ENCODE peak calls at places on chromosomes 11 and 22, in six cellular contexts. A is H1, Z is GM12878, Y is HepG2, C is GM12891, B is K562. P is an unnamed sample.

GRCh38 chr11:44595964-44596381 is 30.5 kb downstream of the CD82 start:
- DNase-seq in A (no peak), Z (no peak), Y (no peak), C (no peak), B (no peak), P (no peak)

GRCh38 chr22:36413022-36413770 is 25.4 kb upstream of the MYH9 start:
- DNase-seq in A (no peak), Z (no peak), Y (peak), C (no peak), B (no peak), P (no peak)

GRCh38 chr22:41256898-41257260 is 16.1 kb upstream of the CHADL start:
- DNase-seq in A (no peak), Z (no peak), Y (no peak), C (no peak), B (no peak), P (no peak)

GRCh38 chr11:65429724-65430405 is 7.3 kb downstream of the NEAT1 start:
- DNase-seq in A (no peak), Z (no peak), Y (no peak), C (no peak), B (peak), P (no peak)

GRCh38 chr11:95375881-95376280 is 144.9 kb upstream of the SESN3 start:
- DNase-seq in A (no peak), Z (no peak), Y (no peak), C (no peak), B (no peak), P (no peak)

GRCh38 chr11:2930705-2931415 is 1.6 kb upstream of the PHLDA2 start:
- DNase-seq in A (peak), Z (peak), Y (peak), C (peak), B (peak), P (no peak)

GRCh38 chr11:130478204-130478701 is 29.8 kb downstream of the ADAMTS15 start:
- DNase-seq in A (peak), Z (no peak), Y (no peak), C (no peak), B (no peak), P (no peak)

GRCh38 chr11:65655570-65656332 is 7.0 kb downstream of the RELA start:
- DNase-seq in A (no peak), Z (no peak), Y (no peak), C (no peak), B (no peak), P (peak)

GRCh38 chr22:49063040-49063329 is 764.7 kb downstream of the BRD1 start:
- DNase-seq in A (no peak), Z (no peak), Y (no peak), C (no peak), B (no peak), P (no peak)

GRCh38 chr11:109972181-109972715 is 120.9 kb upstream of the ZC3H12C start:
- DNase-seq in A (no peak), Z (peak), Y (no peak), C (no peak), B (no peak), P (no peak)

GRCh38 chr11:116215471-116216113 is 557.2 kb downstream of the BUD13 start:
- DNase-seq in A (peak), Z (no peak), Y (no peak), C (no peak), B (no peak), P (no peak)

GRCh38 chr11:114027941-114028340 is 31.6 kb upstream of the ZBTB16 start:
- DNase-seq in A (no peak), Z (no peak), Y (no peak), C (no peak), B (no peak), P (no peak)

GRCh38 chr11:77126861-77127673 is 979 bp upstream of the MYO7A start:
- DNase-seq in A (peak), Z (no peak), Y (no peak), C (peak), B (peak), P (peak)

GRCh38 chr22:47381240-47381639 is 618.8 kb downstream of the TBC1D22A start:
- DNase-seq in A (no peak), Z (no peak), Y (no peak), C (no peak), B (no peak), P (no peak)

GRCh38 chr11:17013548-17014320 is 480 bp downstream of the PLEKHA7 start:
- DNase-seq in A (peak), Z (no peak), Y (peak), C (peak), B (no peak), P (peak)

GRCh38 chr11:94758671-94759070 is 9.5 kb upstream of the AMOTL1 start:
- DNase-seq in A (no peak), Z (no peak), Y (no peak), C (no peak), B (no peak), P (no peak)

GRCh38 chr11:34850339-34850738 is 65.8 kb downstream of the APIP start:
- DNase-seq in A (no peak), Z (no peak), Y (no peak), C (no peak), B (peak), P (no peak)

GRCh38 chr11:132260636-132261035 is 890.2 kb downstream of the NTM start:
- DNase-seq in A (no peak), Z (no peak), Y (no peak), C (no peak), B (no peak), P (no peak)

GRCh38 chr11:100855466-100856067 is 168.5 kb downstream of the ARHGAP42 start:
- DNase-seq in A (no peak), Z (no peak), Y (peak), C (no peak), B (peak), P (no peak)

GRCh38 chr11:62539238-62539925 is 7.2 kb downstream of the AHNAK start:
- DNase-seq in A (peak), Z (no peak), Y (no peak), C (no peak), B (peak), P (no peak)

GRCh38 chr11:66663741-66664296 is 13.9 kb downstream of the RBM4B start:
- DNase-seq in A (no peak), Z (no peak), Y (no peak), C (no peak), B (no peak), P (no peak)

GRCh38 chr11:32118025-32118974 is 27.4 kb downstream of the RCN1 start:
- DNase-seq in A (no peak), Z (no peak), Y (peak), C (no peak), B (no peak), P (no peak)

GRCh38 chr22:43088979-43089717 is at the start of gene TTLL1:
- DNase-seq in A (peak), Z (peak), Y (peak), C (peak), B (peak), P (peak)

GRCh38 chr11:114279778-114280532 is 16.2 kb upstream of the NNMT start:
- DNase-seq in A (peak), Z (no peak), Y (no peak), C (no peak), B (no peak), P (no peak)

GRCh38 chr11:127114035-127114434 is 113.5 kb upstream of the KIRREL3 start:
- DNase-seq in A (no peak), Z (no peak), Y (no peak), C (no peak), B (no peak), P (no peak)

GRCh38 chr22:20422965-20423635 is 14.5 kb downstream of the SCARF2 start:
- DNase-seq in A (no peak), Z (no peak), Y (no peak), C (no peak), B (no peak), P (no peak)
- TF ChIP-seq TAF1 in A (no peak), Z (no peak), Y (no peak), C (no peak), B (no peak), P (no peak)

DNA sequence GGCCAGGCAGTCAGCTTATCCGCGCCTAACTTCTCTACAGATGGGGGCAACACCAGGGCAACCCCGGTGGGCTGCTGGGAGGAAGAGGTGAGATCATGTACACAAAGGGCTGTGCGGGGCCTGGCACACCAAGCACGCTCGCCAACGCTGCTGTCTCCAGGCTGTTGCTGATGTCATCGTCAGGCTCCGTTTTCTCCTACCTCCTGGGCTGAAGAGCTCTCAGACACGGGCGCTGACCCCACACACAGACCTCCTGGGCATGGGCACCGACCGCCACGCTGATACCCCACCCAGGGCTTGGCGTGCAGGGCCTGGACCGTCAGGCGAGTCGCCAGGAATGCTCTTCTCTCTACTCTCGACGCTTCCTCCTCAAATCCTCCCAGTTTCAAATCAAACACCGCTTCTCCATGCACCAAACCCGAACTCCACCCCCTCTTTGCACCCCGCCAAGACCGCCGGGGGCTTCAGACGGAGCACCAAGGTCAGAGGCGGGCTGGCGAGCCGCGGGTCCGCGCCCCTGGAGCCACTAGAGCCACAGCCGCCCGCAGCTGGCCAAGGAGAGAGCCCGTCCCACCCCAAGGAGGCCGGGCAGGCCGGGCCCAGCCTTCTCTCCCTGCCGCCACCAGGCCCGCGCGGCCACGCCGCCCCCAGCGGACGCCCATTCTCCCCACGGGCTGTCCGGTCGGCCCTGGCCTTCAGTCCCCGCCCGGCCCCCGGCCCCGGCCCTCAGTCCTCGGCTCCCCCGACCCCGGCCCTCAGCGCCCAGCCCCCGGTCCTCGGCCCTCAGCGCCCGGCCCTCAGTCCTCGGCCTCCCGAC is 772 bp downstream of the SBF1 start:
- DNase-seq in A (no peak), Z (no peak), Y (no peak), C (no peak), B (peak), P (no peak)
- TF ChIP-seq POLR2A in A (no peak), Z (peak), Y (no peak), C (no peak), B (no peak), P (peak)

GRCh38 chr11:70129051-70129592 is 51.0 kb downstream of the ANO1 start:
- DNase-seq in A (no peak), Z (no peak), Y (no peak), C (no peak), B (no peak), P (no peak)
- TF ChIP-seq TAF1 in A (no peak), Z (no peak), Y (no peak), C (no peak), B (no peak), P (no peak)

DNA sequence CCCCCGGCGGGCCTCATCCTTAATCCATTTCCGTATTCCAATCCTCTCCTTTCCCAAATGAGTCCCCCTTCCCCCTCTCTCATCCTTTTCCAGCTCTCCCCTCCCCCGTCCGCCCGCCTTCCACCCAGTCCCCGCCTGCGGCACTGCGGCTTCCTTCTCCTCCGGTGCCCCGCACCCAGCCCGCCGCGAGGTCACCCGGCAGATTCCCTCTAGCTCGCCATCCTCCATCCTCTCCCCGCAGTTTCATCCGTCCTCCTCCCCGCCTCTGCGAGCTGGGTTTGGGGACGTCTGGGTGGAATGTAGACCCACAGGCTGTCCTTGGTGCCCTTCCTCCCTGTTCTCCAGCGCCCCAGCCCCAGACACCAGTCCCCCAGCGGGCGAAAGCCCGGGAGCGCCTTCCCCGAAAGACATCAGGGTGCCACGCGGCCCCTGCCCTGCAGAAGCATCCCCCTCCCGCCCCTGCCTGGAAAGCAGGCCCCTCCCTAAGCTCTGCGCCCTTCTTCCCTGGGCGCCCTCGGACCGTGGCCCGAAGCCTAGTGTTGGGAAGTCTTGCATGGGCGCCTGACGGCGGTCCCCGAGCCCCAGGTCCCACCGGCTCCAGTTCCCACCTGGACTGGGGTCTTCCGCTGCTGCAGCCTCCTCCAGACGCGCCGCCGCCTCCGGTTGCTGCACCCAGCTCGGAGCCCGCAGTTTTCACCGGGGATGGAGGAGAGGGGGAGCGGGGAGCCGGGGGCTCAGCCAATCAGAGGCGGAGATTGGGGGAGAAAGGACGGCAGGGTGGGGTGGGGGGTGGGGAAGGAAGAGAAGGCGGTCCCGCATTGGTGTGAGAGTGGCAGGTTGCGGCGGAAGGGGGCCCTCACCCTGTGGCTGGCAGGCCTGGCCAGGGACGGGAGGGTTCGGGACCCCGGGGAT is at the start of gene THY1:
- DNase-seq in A (peak), Z (no peak), Y (no peak), C (no peak), B (no peak), P (no peak)
- TF ChIP-seq POLR2A in A (peak), Z (peak), Y (no peak), C (no peak), B (no peak), P (no peak)

DNA sequence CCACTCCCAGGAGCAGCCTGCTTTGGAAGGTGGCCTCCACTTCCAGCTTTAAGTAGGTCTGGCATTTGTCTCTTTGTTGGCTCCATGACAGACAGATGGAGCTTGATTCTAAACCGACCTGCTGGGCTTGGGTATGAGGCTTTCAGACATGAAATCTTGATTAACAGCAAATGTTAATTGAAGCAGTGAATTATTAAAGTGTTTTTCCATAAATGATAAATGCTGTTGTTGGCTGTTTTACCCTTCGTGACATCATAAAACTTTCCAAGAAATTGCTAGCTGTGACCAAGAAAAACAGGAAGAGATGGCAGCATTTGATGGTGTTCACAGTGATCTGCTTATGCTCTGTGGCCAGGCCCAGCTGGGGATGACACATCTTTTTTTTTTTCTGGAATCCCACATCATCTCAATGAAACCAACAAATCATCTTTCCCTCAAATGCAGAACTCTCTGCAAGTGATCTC is 66.1 kb downstream of the RBMXL2 start:
- DNase-seq in A (no peak), Z (no peak), Y (no peak), C (no peak), B (no peak), P (no peak)
- TF ChIP-seq TAF1 in A (no peak), Z (no peak), Y (no peak), C (no peak), B (no peak), P (no peak)

GRCh38 chr11:121459413-121460041 is 6.8 kb upstream of the SORL1-AS1 start:
- DNase-seq in A (no peak), Z (no peak), Y (peak), C (no peak), B (no peak), P (no peak)

GRCh38 chr11:121463689-121464335 is 11.0 kb upstream of the SORL1-AS1 start:
- DNase-seq in A (no peak), Z (no peak), Y (no peak), C (no peak), B (no peak), P (no peak)

GRCh38 chr11:121461843-121462242 is 9.1 kb upstream of the SORL1-AS1 start:
- DNase-seq in A (no peak), Z (no peak), Y (no peak), C (no peak), B (no peak), P (no peak)

GRCh38 chr11:121458551-121458950 is 5.8 kb upstream of the SORL1-AS1 start:
- DNase-seq in A (no peak), Z (no peak), Y (no peak), C (no peak), B (no peak), P (no peak)

DNA sequence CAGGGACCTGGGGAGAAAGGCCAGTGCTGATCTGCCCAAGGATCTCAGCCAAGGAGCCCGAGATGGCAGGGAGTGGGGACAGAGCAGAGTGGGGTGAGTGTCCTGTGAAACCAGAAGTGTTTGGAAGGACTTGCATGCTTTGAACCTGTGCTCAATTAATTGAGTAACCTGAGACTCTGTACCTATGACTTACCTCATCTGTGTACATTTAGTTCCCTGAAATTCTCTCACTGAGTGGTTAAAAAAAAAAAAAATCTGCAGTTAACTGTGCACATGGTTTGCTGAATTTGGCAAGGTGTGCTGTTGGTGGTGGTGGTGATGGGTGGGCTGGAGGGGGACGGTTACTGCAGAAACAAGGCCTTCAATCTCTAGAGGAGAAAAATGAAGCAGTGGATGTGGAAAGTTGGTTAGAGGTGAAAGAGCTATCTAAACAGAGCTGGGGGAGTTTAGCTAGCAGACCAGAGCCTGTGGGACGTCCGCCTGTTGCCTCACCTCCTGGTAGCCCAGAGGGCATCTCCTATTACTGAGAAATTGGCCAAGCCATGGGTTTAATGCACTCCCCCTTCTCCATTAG is 8.3 kb upstream of the SORL1-AS1 start:
- DNase-seq in A (no peak), Z (no peak), Y (peak), C (no peak), B (no peak), P (no peak)
- TF ChIP-seq POLR2A in A (no peak), Z (no peak), Y (no peak), C (no peak), B (no peak), P (no peak)

GRCh38 chr11:11979487-11980117 is 28.8 kb downstream of the DKK3 start:
- DNase-seq in A (no peak), Z (no peak), Y (no peak), C (no peak), B (no peak), P (no peak)

GRCh38 chr11:11978792-11979486 is 29.5 kb downstream of the DKK3 start:
- DNase-seq in A (peak), Z (no peak), Y (no peak), C (no peak), B (no peak), P (no peak)

GRCh38 chr11:11977206-11977938 is 31.1 kb downstream of the DKK3 start:
- DNase-seq in A (peak), Z (no peak), Y (no peak), C (no peak), B (no peak), P (no peak)

GRCh38 chr11:11976476-11977187 is 31.8 kb downstream of the DKK3 start:
- DNase-seq in A (peak), Z (no peak), Y (no peak), C (no peak), B (no peak), P (no peak)

GRCh38 chr11:11978098-11978637 is 30.3 kb downstream of the DKK3 start:
- DNase-seq in A (no peak), Z (no peak), Y (no peak), C (no peak), B (no peak), P (no peak)
- TF ChIP-seq TAF1 in A (no peak), Z (no peak), Y (no peak), C (no peak), B (no peak), P (no peak)

DNA sequence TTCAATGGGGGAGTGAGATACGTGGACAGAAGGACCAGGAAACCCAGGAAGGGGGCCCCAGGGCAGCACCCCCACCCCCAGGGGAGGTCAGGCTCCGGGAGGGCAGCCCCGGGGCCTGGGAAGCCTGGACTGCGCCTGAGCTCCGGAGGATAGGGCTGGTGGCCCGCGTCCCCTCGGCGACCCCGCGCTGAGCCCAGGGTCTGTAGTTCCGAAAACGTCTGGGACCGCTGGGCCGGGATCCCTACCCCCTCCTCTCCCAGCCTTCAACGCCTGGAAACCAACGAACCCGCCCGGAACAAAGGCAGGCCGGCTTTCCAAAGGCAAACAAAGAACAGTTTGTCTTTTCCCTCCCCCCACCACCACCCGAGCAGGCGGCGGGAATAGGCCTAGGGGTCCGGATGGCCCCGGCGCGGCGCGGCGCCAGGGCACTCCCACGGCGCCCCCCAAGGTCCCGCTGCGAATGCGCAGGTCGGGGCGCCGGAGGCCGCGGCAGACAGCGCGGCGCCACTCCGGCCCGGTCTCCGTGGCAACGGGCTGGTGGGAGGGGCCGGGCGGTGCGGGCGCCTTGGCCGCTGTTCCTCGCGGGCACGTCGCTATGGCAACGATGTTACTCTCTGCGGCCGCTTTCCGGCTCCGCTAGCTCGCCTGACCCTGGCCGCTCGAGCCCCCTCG is 58.5 kb downstream of the IGLL1 start:
- DNase-seq in A (peak), Z (peak), Y (peak), C (peak), B (peak), P (peak)
- TF ChIP-seq POLR2A in A (no peak), Z (no peak), Y (peak), C (no peak), B (peak), P (no peak)